ENCODE peak calls at places on chromosome 13, in five cellular contexts. Y, Z, W, N and G are unnamed samples.

GRCh38 chr13:40800559-40800958 is 11.1 kb downstream of the SLC25A15 start:
- DNase-seq in Y (no peak), Z (no peak), W (no peak), N (no peak), G (no peak)

GRCh38 chr13:57627663-57628062 is 3.9 kb upstream of the PCDH17 start:
- DNase-seq in Y (no peak), Z (no peak), W (no peak), N (no peak), G (no peak)

GRCh38 chr13:30000373-30000770 is 150.0 kb upstream of the UBL3 start:
- DNase-seq in Y (no peak), Z (no peak), W (no peak), N (no peak), G (no peak)

GRCh38 chr13:27461940-27462584 is 11.7 kb upstream of the MTIF3 start:
- DNase-seq in Y (no peak), Z (no peak), W (no peak), N (no peak), G (no peak)

GRCh38 chr13:30585748-30586262 is 31.9 kb upstream of the USPL1 start:
- DNase-seq in Y (no peak), Z (no peak), W (no peak), N (peak), G (no peak)

GRCh38 chr13:35818577-35819165 is 312.5 kb downstream of the DCLK1 start:
- DNase-seq in Y (no peak), Z (no peak), W (no peak), N (peak), G (no peak)

GRCh38 chr13:33352023-33352422 is 66.5 kb upstream of the STARD13 start:
- DNase-seq in Y (no peak), Z (no peak), W (no peak), N (no peak), G (no peak)

GRCh38 chr13:74040200-74040599 is 94.0 kb downstream of the KLF12 start:
- DNase-seq in Y (no peak), Z (peak), W (no peak), N (no peak), G (peak)

GRCh38 chr13:97235549-97236206 is 13.5 kb downstream of the MBNL2 start:
- DNase-seq in Y (no peak), Z (no peak), W (no peak), N (no peak), G (no peak)

GRCh38 chr13:107005577-107005976 is 437.6 kb upstream of the ARGLU1 start:
- DNase-seq in Y (no peak), Z (no peak), W (no peak), N (no peak), G (no peak)

GRCh38 chr13:25018729-25019115 is 77.2 kb upstream of the PABPC3 start:
- DNase-seq in Y (no peak), Z (no peak), W (no peak), N (no peak), G (peak)

GRCh38 chr13:33730147-33730546 is 87.8 kb upstream of the RFC3 start:
- DNase-seq in Y (no peak), Z (no peak), W (no peak), N (no peak), G (no peak)

GRCh38 chr13:21137696-21138095 is 38.7 kb downstream of the SKA3 start:
- DNase-seq in Y (no peak), Z (no peak), W (no peak), N (no peak), G (peak)

GRCh38 chr13:50449465-50449864 is 394.0 kb downstream of the DLEU7 start:
- DNase-seq in Y (no peak), Z (no peak), W (no peak), N (no peak), G (no peak)

GRCh38 chr13:39317284-39317683 is 279.0 kb downstream of the NHLRC3 start:
- DNase-seq in Y (no peak), Z (no peak), W (no peak), N (no peak), G (no peak)

GRCh38 chr13:43143591-43143990 is 120.2 kb downstream of the DNAJC15 start:
- DNase-seq in Y (no peak), Z (no peak), W (no peak), N (no peak), G (no peak)

GRCh38 chr13:76792680-76793334 is 93.4 kb downstream of the KCTD12 start:
- DNase-seq in Y (no peak), Z (no peak), W (peak), N (peak), G (no peak)

GRCh38 chr13:40087021-40088002 is 431.9 kb downstream of the COG6 start:
- DNase-seq in Y (no peak), Z (no peak), W (no peak), N (no peak), G (no peak)

DNA sequence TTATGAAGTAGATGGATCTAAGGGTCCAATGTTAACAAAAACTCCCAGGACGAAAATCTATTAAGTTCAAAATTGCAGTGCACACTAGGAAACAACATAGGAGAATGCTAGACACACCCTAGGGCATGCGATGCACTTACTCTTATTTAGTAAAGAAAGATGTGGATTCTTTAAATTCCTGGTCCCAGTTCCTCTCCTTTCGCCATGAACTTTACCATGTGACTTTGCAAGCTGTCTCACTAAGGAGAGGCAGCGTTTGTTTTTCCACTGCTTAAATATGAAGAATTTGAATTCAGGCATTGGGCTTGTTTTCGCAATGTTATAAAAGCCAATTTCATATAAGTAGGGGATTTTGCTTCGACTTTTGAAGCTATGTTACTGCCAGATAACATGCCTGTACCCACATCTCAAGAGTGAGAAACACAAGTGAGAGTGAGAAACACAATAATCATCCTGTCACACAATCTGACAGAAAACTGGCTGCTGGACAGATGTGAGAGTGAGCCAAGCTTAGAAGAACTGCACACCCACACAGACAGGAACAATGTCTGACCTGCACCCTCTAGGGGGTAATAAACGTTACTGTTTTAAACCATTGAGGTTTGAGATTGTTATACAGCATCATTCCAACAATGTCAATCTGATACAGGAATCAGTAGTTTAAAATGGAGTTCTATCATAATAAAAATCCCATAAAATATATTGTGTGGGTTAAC is 1308.5 kb downstream of the SLITRK5 start:
- DNase-seq in Y (no peak), Z (no peak), W (no peak), N (no peak), G (no peak)
- TF ChIP-seq CTCF in Y (no peak), Z (no peak), W (no peak), N (no peak), G (no peak)

GRCh38 chr13:112986946-112987345 is 17.9 kb downstream of the MCF2L start:
- DNase-seq in Y (no peak), Z (no peak), W (no peak), N (no peak), G (no peak)
- TF ChIP-seq CTCF in Y (no peak), Z (no peak), W (no peak), N (no peak), G (no peak)

GRCh38 chr13:48068036-48068435 is 26.9 kb downstream of the MED4 start:
- DNase-seq in Y (no peak), Z (no peak), W (no peak), N (no peak), G (no peak)
- TF ChIP-seq CTCF in Y (no peak), Z (no peak), W (no peak), N (no peak), G (no peak)

GRCh38 chr13:111968611-111969010 is 98.3 kb upstream of the SOX1 start:
- DNase-seq in Y (no peak), Z (no peak), W (no peak), N (no peak), G (no peak)
- TF ChIP-seq CTCF in Y (no peak), Z (no peak), W (no peak), N (no peak), G (no peak)

GRCh38 chr13:23901365-23901764 is 4.1 kb upstream of the C1QTNF9B start:
- DNase-seq in Y (no peak), Z (no peak), W (no peak), N (no peak), G (no peak)

GRCh38 chr13:23898101-23898500 is 799 bp upstream of the C1QTNF9B start:
- DNase-seq in Y (no peak), Z (no peak), W (peak), N (no peak), G (no peak)

GRCh38 chr13:23903906-23904280 is 6.6 kb upstream of the C1QTNF9B start:
- DNase-seq in Y (no peak), Z (no peak), W (no peak), N (no peak), G (no peak)

GRCh38 chr13:23902975-23903905 is 5.9 kb upstream of the C1QTNF9B start:
- DNase-seq in Y (no peak), Z (no peak), W (no peak), N (no peak), G (no peak)

GRCh38 chr13:23899555-23899954 is 2.3 kb upstream of the C1QTNF9B start:
- DNase-seq in Y (no peak), Z (no peak), W (no peak), N (peak), G (peak)
- TF ChIP-seq CTCF in Y (peak), Z (no peak), W (peak), N (peak), G (no peak)

DNA sequence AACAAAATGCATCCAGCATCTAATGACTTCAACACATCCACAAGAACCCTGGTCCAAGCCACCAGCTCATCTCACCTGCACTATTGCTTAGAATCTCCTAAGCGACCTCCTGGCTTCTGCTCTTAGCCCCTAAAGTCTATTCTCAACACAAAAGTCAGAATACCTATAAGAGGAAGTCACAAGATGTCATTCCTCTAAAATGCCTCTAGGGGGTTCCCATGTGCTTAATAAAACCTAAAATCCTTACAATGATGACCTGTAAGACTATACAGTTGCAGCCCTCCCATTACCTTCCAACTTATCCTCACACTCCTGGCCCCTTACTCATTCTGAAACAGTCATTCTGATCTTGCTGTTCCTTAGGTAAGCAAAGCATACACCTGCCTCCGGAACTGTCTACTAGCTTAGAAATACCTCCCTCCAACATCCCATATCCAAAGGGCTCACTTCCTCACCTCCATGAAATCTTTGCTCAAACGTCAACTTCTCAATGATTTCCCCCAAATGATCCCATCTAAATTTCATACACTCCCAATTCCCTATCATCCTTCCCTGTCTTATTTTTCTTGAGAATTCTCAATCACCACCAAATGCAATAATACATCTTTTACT is 10.0 kb downstream of the ATP7B start:
- DNase-seq in Y (no peak), Z (no peak), W (no peak), N (peak), G (no peak)
- TF ChIP-seq CTCF in Y (peak), Z (peak), W (peak), N (peak), G (peak)